ENCODE peak calls at places on chromosomes 16 and 17, in seven cellular contexts. One of them, this sample, is unnamed.

GRCh38 chr16:5826332-5826731 is 728.7 kb upstream of the EEF2KMT start:
- DNase-seq in GM12878: no peak
- DNase-seq in GM23338: no peak
- DNase-seq in K562: peak; percentile 13
- DNase-seq in Panc1: no peak
- DNase-seq in HepG2: no peak
- DNase-seq in SK-N-SH: no peak
- DNase-seq in this sample: no peak

GRCh38 chr16:491225-491919 is 36.1 kb upstream of the CAPN15 start:
- DNase-seq in GM12878: no peak
- DNase-seq in GM23338: no peak
- DNase-seq in K562: peak; percentile 57
- DNase-seq in Panc1: no peak
- DNase-seq in HepG2: no peak
- DNase-seq in SK-N-SH: no peak
- DNase-seq in this sample: no peak

GRCh38 chr17:50117202-50118040 is 12.5 kb downstream of the SAMD14 start:
- DNase-seq in GM12878: no peak
- DNase-seq in GM23338: peak; percentile 89
- DNase-seq in K562: peak; percentile 84
- DNase-seq in Panc1: no peak
- DNase-seq in HepG2: peak; percentile 51
- DNase-seq in SK-N-SH: no peak
- DNase-seq in this sample: peak; percentile 68

GRCh38 chr16:85569615-85570212 is 43.4 kb upstream of the GSE1 start:
- DNase-seq in GM12878: peak; percentile 74
- DNase-seq in GM23338: peak; percentile 66
- DNase-seq in K562: peak; percentile 62
- DNase-seq in Panc1: no peak
- DNase-seq in HepG2: no peak
- DNase-seq in SK-N-SH: peak; percentile 65
- DNase-seq in this sample: no peak

GRCh38 chr16:9039208-9039607 is 52.2 kb upstream of the HAPSTR1 start:
- DNase-seq in GM12878: no peak
- DNase-seq in GM23338: peak; percentile 62
- DNase-seq in K562: no peak
- DNase-seq in Panc1: no peak
- DNase-seq in HepG2: no peak
- DNase-seq in SK-N-SH: no peak
- DNase-seq in this sample: no peak

GRCh38 chr17:2157081-2157480 is 102.2 kb downstream of the HIC1 start:
- DNase-seq in GM12878: no peak
- DNase-seq in GM23338: no peak
- DNase-seq in K562: no peak
- DNase-seq in Panc1: no peak
- DNase-seq in HepG2: no peak
- DNase-seq in SK-N-SH: no peak
- DNase-seq in this sample: no peak

GRCh38 chr16:81616321-81617020 is 162.6 kb upstream of the PLCG2 start:
- DNase-seq in GM12878: peak; percentile 54
- DNase-seq in GM23338: no peak
- DNase-seq in K562: no peak
- DNase-seq in Panc1: no peak
- DNase-seq in HepG2: no peak
- DNase-seq in SK-N-SH: peak; percentile 65
- DNase-seq in this sample: no peak

GRCh38 chr17:38746893-38747384 is 1.2 kb downstream of the PCGF2 start:
- DNase-seq in GM12878: no peak
- DNase-seq in GM23338: no peak
- DNase-seq in K562: no peak
- DNase-seq in Panc1: no peak
- DNase-seq in HepG2: no peak
- DNase-seq in SK-N-SH: no peak
- DNase-seq in this sample: no peak

GRCh38 chr16:30004424-30004776 is 6.4 kb downstream of the DOC2A start:
- DNase-seq in GM12878: no peak
- DNase-seq in GM23338: peak; percentile 30
- DNase-seq in K562: no peak
- DNase-seq in Panc1: no peak
- DNase-seq in HepG2: no peak
- DNase-seq in SK-N-SH: peak; percentile 49
- DNase-seq in this sample: no peak

GRCh38 chr17:44097110-44097810 is 26.2 kb downstream of the HDAC5 start:
- DNase-seq in GM12878: no peak
- DNase-seq in GM23338: no peak
- DNase-seq in K562: peak; percentile 47
- DNase-seq in Panc1: no peak
- DNase-seq in HepG2: peak; percentile 50
- DNase-seq in SK-N-SH: no peak
- DNase-seq in this sample: no peak

GRCh38 chr17:55161935-55162555 is 102.7 kb upstream of the HLF start:
- DNase-seq in GM12878: no peak
- DNase-seq in GM23338: no peak
- DNase-seq in K562: no peak
- DNase-seq in Panc1: no peak
- DNase-seq in HepG2: peak; percentile 31
- DNase-seq in SK-N-SH: no peak
- DNase-seq in this sample: peak; percentile 94

GRCh38 chr16:63311313-63311712 is 1275.1 kb upstream of the CDH8 start:
- DNase-seq in GM12878: no peak
- DNase-seq in GM23338: no peak
- DNase-seq in K562: no peak
- DNase-seq in Panc1: no peak
- DNase-seq in HepG2: no peak
- DNase-seq in SK-N-SH: no peak
- DNase-seq in this sample: no peak

GRCh38 chr17:3447625-3448024 is 14.0 kb upstream of the OR1E2 start:
- DNase-seq in GM12878: no peak
- DNase-seq in GM23338: peak; percentile 80
- DNase-seq in K562: no peak
- DNase-seq in Panc1: no peak
- DNase-seq in HepG2: peak; percentile 6
- DNase-seq in SK-N-SH: no peak
- DNase-seq in this sample: peak; percentile 34

GRCh38 chr17:38608648-38609047 is 2.9 kb upstream of the SRCIN1 start:
- DNase-seq in GM12878: no peak
- DNase-seq in GM23338: peak; percentile 54
- DNase-seq in K562: no peak
- DNase-seq in Panc1: no peak
- DNase-seq in HepG2: no peak
- DNase-seq in SK-N-SH: no peak
- DNase-seq in this sample: no peak

GRCh38 chr16:52805559-52806168 is 247.0 kb downstream of the CHD9NB start:
- DNase-seq in GM12878: no peak
- DNase-seq in GM23338: no peak
- DNase-seq in K562: no peak
- DNase-seq in Panc1: no peak
- DNase-seq in HepG2: no peak
- DNase-seq in SK-N-SH: no peak
- DNase-seq in this sample: no peak

GRCh38 chr16:23500866-23501234 is 9.4 kb downstream of the GGA2 start:
- DNase-seq in GM12878: no peak
- DNase-seq in GM23338: no peak
- DNase-seq in K562: no peak
- DNase-seq in Panc1: no peak
- DNase-seq in HepG2: no peak
- DNase-seq in SK-N-SH: no peak
- DNase-seq in this sample: no peak

GRCh38 chr17:27217631-27218030 is 76.3 kb upstream of the WSB1 start:
- DNase-seq in GM12878: peak; percentile 89
- DNase-seq in GM23338: no peak
- DNase-seq in K562: no peak
- DNase-seq in Panc1: no peak
- DNase-seq in HepG2: no peak
- DNase-seq in SK-N-SH: no peak
- DNase-seq in this sample: no peak

GRCh38 chr16:19757026-19757425 is 39.0 kb downstream of the IQCK start:
- DNase-seq in GM12878: no peak
- DNase-seq in GM23338: no peak
- DNase-seq in K562: no peak
- DNase-seq in Panc1: no peak
- DNase-seq in HepG2: no peak
- DNase-seq in SK-N-SH: no peak
- DNase-seq in this sample: no peak
- TF ChIP-seq REST in GM12878: no peak
- TF ChIP-seq REST in GM23338: no peak
- TF ChIP-seq REST in K562: no peak
- TF ChIP-seq REST in Panc1: no peak
- TF ChIP-seq REST in HepG2: no peak
- TF ChIP-seq REST in SK-N-SH: no peak
- TF ChIP-seq REST in this sample: no peak

GRCh38 chr16:57753448-57754353 is 18.1 kb downstream of the KATNB1 start:
- DNase-seq in GM12878: no peak
- DNase-seq in GM23338: no peak
- DNase-seq in K562: no peak
- DNase-seq in Panc1: no peak
- DNase-seq in HepG2: no peak
- DNase-seq in SK-N-SH: no peak
- DNase-seq in this sample: no peak

GRCh38 chr16:57752203-57752580 is 16.6 kb downstream of the KATNB1 start:
- DNase-seq in GM12878: no peak
- DNase-seq in GM23338: no peak
- DNase-seq in K562: no peak
- DNase-seq in Panc1: no peak
- DNase-seq in HepG2: no peak
- DNase-seq in SK-N-SH: no peak
- DNase-seq in this sample: no peak

GRCh38 chr16:57751539-57752202 is 16.1 kb downstream of the KATNB1 start:
- DNase-seq in GM12878: no peak
- DNase-seq in GM23338: no peak
- DNase-seq in K562: no peak
- DNase-seq in Panc1: no peak
- DNase-seq in HepG2: no peak
- DNase-seq in SK-N-SH: no peak
- DNase-seq in this sample: no peak

GRCh38 chr16:57754354-57755060 is 18.9 kb downstream of the KATNB1 start:
- DNase-seq in GM12878: no peak
- DNase-seq in GM23338: no peak
- DNase-seq in K562: no peak
- DNase-seq in Panc1: no peak
- DNase-seq in HepG2: no peak
- DNase-seq in SK-N-SH: no peak
- DNase-seq in this sample: no peak

GRCh38 chr16:57752581-57753447 is 17.2 kb downstream of the KATNB1 start:
- DNase-seq in GM12878: no peak
- DNase-seq in GM23338: no peak
- DNase-seq in K562: no peak
- DNase-seq in Panc1: no peak
- DNase-seq in HepG2: no peak
- DNase-seq in SK-N-SH: no peak
- DNase-seq in this sample: no peak
- H3K36me3 ChIP-seq in GM12878: no peaks in the 10 kb centered on the region
- H3K36me3 ChIP-seq in GM23338: no peaks in the 10 kb centered on the region
- H3K36me3 ChIP-seq in K562: peaks cover 59% of the 10 kb centered on the region
- H3K36me3 ChIP-seq in Panc1: no peaks in the 10 kb centered on the region
- H3K36me3 ChIP-seq in HepG2: peaks cover 29% of the 10 kb centered on the region
- H3K36me3 ChIP-seq in SK-N-SH: peaks cover 3% of the 10 kb centered on the region
- H3K36me3 ChIP-seq in this sample: no peaks in the 10 kb centered on the region

DNA sequence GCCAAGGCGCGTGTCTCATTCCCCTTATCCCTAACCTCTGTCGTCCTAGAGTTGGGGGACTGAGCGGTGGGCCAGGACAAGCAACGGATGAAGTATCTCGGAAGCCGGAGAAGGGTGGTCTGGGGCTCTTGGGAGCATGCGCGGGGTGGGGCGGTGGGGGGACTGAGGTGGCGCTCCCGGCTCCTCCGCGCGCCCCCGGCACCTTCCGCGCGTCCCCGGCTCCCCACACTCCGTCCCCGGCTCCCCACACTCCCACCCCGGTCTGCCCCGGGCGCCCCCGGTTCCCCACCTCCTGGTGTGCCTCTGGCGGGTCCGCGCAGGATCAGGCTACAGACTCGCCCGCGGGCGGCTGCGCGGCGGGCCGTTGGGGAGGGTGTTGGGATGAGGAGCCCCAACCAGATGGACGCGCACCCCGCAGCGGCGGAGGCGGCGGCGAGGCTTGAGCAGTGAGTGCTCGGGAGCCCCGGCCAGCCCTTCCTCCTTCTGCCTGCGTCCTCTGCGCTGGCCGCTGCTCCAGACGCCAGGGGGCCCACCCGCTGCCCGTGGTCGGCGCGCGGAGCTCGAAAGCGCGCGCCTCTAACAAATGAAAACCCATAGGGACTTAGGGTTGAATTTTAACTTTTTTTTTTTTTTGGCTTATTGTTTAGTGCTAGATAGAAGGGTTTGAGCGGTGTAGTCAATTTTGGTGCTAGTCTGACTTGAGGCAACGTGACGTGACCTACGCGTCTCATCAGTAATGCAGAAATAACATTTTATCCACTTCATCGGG is 5.6 kb upstream of the CRYM start:
- DNase-seq in GM12878: no peak
- DNase-seq in GM23338: peak; percentile 89
- DNase-seq in K562: no peak
- DNase-seq in Panc1: no peak
- DNase-seq in HepG2: peak; percentile 51
- DNase-seq in SK-N-SH: peak; percentile 92
- DNase-seq in this sample: no peak
- TF ChIP-seq REST in GM12878: no peak
- TF ChIP-seq REST in GM23338: peak; percentile 8
- TF ChIP-seq REST in K562: no peak
- TF ChIP-seq REST in Panc1: no peak
- TF ChIP-seq REST in HepG2: no peak
- TF ChIP-seq REST in SK-N-SH: no peak
- TF ChIP-seq REST in this sample: no peak

GRCh38 chr16:46927273-46927672 is 43.1 kb downstream of the GPT2 start:
- DNase-seq in GM12878: no peak
- DNase-seq in GM23338: no peak
- DNase-seq in K562: no peak
- DNase-seq in Panc1: no peak
- DNase-seq in HepG2: no peak
- DNase-seq in SK-N-SH: no peak
- DNase-seq in this sample: no peak
- H3K36me3 ChIP-seq in GM12878: peaks cover 3% of the 10 kb centered on the region
- H3K36me3 ChIP-seq in GM23338: peaks cover 59% of the 10 kb centered on the region
- H3K36me3 ChIP-seq in K562: no peaks in the 10 kb centered on the region
- H3K36me3 ChIP-seq in Panc1: no peaks in the 10 kb centered on the region
- H3K36me3 ChIP-seq in HepG2: peaks cover 79% of the 10 kb centered on the region
- H3K36me3 ChIP-seq in SK-N-SH: peaks cover 5% of the 10 kb centered on the region
- H3K36me3 ChIP-seq in this sample: peaks cover 8% of the 10 kb centered on the region

GRCh38 chr16:70550082-70550481 is 26.5 kb downstream of the SF3B3 start:
- DNase-seq in GM12878: no peak
- DNase-seq in GM23338: no peak
- DNase-seq in K562: no peak
- DNase-seq in Panc1: no peak
- DNase-seq in HepG2: no peak
- DNase-seq in SK-N-SH: no peak
- DNase-seq in this sample: no peak
- TF ChIP-seq REST in GM12878: no peak
- TF ChIP-seq REST in GM23338: no peak
- TF ChIP-seq REST in K562: no peak
- TF ChIP-seq REST in Panc1: no peak
- TF ChIP-seq REST in HepG2: no peak
- TF ChIP-seq REST in SK-N-SH: no peak
- TF ChIP-seq REST in this sample: no peak

DNA sequence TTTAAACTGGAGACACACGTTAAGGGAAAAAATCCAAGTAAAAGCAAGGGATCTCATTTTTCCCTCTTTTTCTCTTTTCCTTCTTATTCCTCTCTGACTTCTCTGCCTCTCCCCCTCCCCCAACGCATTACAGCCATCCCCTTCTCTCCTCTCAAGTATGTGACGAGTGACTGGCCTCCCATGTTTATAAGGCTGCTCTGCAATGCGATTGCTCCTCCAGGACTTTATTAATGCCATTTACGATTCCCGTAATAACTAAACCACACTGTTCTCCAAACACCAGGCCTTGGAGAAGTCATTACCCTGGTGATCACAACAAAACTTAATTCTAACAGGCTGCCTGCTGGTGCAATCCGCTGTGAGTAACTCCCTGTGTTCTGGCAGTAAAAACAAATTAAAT is 88.8 kb downstream of the HS3ST3B1 start:
- DNase-seq in GM12878: no peak
- DNase-seq in GM23338: peak; percentile 59
- DNase-seq in K562: no peak
- DNase-seq in Panc1: no peak
- DNase-seq in HepG2: no peak
- DNase-seq in SK-N-SH: no peak
- DNase-seq in this sample: no peak
- H3K36me3 ChIP-seq in GM12878: no peaks in the 10 kb centered on the region
- H3K36me3 ChIP-seq in GM23338: peaks cover 4% of the 10 kb centered on the region
- H3K36me3 ChIP-seq in K562: no peaks in the 10 kb centered on the region
- H3K36me3 ChIP-seq in Panc1: no peaks in the 10 kb centered on the region
- H3K36me3 ChIP-seq in HepG2: peaks cover 73% of the 10 kb centered on the region
- H3K36me3 ChIP-seq in SK-N-SH: no peaks in the 10 kb centered on the region
- H3K36me3 ChIP-seq in this sample: no peaks in the 10 kb centered on the region

This sample was measured in HCT116.